ENCODE peak calls at places on chromosome 5, in eight cellular contexts. D, P, V, M, L, U, G and X are unnamed samples.

GRCh38 chr5:68267044-68267443 is 51.5 kb downstream of the PIK3R1 start:
- DNase-seq in U (no peak), D (no peak), P (no peak), V (no peak), M (no peak), L (no peak), G (no peak), X (no peak)

GRCh38 chr5:115520191-115520590 is 24.4 kb downstream of the FEM1C start:
- DNase-seq in P (no peak), L (no peak), V (no peak), D (no peak), G (no peak), U (no peak), M (no peak), X (no peak)

GRCh38 chr5:33261305-33261704 is 179.5 kb upstream of the TARS1 start:
- DNase-seq in L (no peak), V (no peak), P (no peak), G (no peak), M (no peak), U (no peak), D (no peak), X (no peak)

GRCh38 chr5:82911902-82912301 is 165.3 kb downstream of the TMEM167A start:
- DNase-seq in U (peak; percentile 6), G (no peak), L (no peak), V (no peak), P (no peak), M (no peak), D (no peak), X (no peak)

GRCh38 chr5:65625743-65626142 is 916 bp downstream of the SHLD3 start:
- DNase-seq in G (no peak), V (no peak), U (no peak), P (no peak), D (no peak), L (no peak), M (no peak), X (no peak)

GRCh38 chr5:13859285-13859684 is 85.2 kb downstream of the DNAH5 start:
- DNase-seq in U (no peak), D (no peak), M (no peak), P (no peak), L (no peak), V (no peak), G (no peak), X (no peak)

GRCh38 chr5:1391691-1392090 is 46.8 kb upstream of the CLPTM1L start:
- DNase-seq in M (no peak), G (no peak), P (no peak), V (no peak), L (no peak), U (no peak), D (no peak), X (no peak)

GRCh38 chr5:156444737-156445136 is 117.8 kb downstream of the SGCD start:
- DNase-seq in U (no peak), P (no peak), D (no peak), L (no peak), V (no peak), M (no peak), G (no peak), X (no peak)

GRCh38 chr5:140383300-140383699 is 18.3 kb upstream of the ANKHD1 start:
- DNase-seq in P (no peak), L (no peak), G (no peak), U (no peak), D (no peak), V (no peak), M (no peak), X (no peak)

GRCh38 chr5:95720094-95720793 is 10.9 kb upstream of the RHOBTB3 start:
- DNase-seq in L (no peak), M (no peak), D (no peak), U (no peak), G (no peak), V (no peak), P (no peak), X (no peak)

GRCh38 chr5:172485511-172486202 is 31.3 kb upstream of the SH3PXD2B start:
- DNase-seq in M (no peak), D (no peak), U (no peak), P (no peak), L (no peak), V (no peak), G (no peak), X (no peak)

GRCh38 chr5:10588779-10589447 is 25.0 kb downstream of the ANKRD33B start:
- DNase-seq in D (no peak), L (no peak), V (no peak), U (no peak), P (no peak), G (no peak), M (no peak), X (no peak)

GRCh38 chr5:28542968-28543367 is 1504.6 kb upstream of the CDH9 start:
- DNase-seq in P (no peak), L (no peak), V (no peak), G (no peak), D (no peak), M (peak; percentile 49), U (no peak), X (no peak)

GRCh38 chr5:170211575-170212334 is 21.0 kb upstream of the C5orf58 start:
- DNase-seq in V (no peak), L (no peak), G (no peak), M (no peak), U (no peak), D (no peak), P (no peak), X (no peak)

GRCh38 chr5:83313431-83313830 is 158.1 kb upstream of the VCAN start:
- DNase-seq in D (no peak), G (no peak), P (no peak), U (no peak), L (no peak), V (no peak), M (no peak), X (no peak)

GRCh38 chr5:97797994-97798451 is 615.0 kb upstream of the RIOK2 start:
- DNase-seq in V (no peak), D (no peak), G (no peak), U (no peak), L (no peak), M (no peak), P (no peak), X (no peak)

GRCh38 chr5:6066026-6066425 is 312.3 kb downstream of the MED10 start:
- DNase-seq in D (no peak), L (no peak), P (no peak), V (no peak), U (no peak), M (no peak), G (no peak), X (no peak)

GRCh38 chr5:16673241-16673998 is 56.6 kb upstream of the RETREG1 start:
- DNase-seq in V (peak; percentile 12), L (peak; percentile 32), M (no peak), U (no peak), D (no peak), G (no peak), P (no peak), X (no peak)